ENCODE peak calls at places on chromosome 20, in eight cellular contexts. D is CD8-positive, alpha-beta T cell; I is activated T-helper 9 cell treated with anti-CD3 and anti-CD28 coated beads, Interleukin-2, amount 50 U/mL, for 16 hours; A is NCI-H748 treated with DMSO at 0.1 percent for 48 hours; B is AG10803; O is GM04504; W is activated naive CD8-positive, alpha-beta T cell treated with anti-CD3 and anti-CD28 coated beads, Interleukin-2, amount 50 U/mL, for 24 hours; S is left ventricle myocardium inferior. Z is an unnamed sample.

GRCh38 chr20:10090588-10091166 is 55.9 kb downstream of the ANKEF1 start:
- DNase-seq in S (no peak), O (no peak), A (peak), D (no peak), I (no peak), W (peak), B (peak), Z (peak)

GRCh38 chr20:24698706-24699206 is 229.3 kb downstream of the SYNDIG1 start:
- DNase-seq in B (no peak), D (no peak), A (no peak), S (no peak), I (no peak), O (no peak), W (no peak), Z (no peak)

GRCh38 chr20:48754269-48754668 is 73.5 kb downstream of the PREX1 start:
- DNase-seq in D (no peak), O (no peak), S (no peak), W (no peak), I (no peak), A (no peak), B (no peak), Z (no peak)

GRCh38 chr20:49187330-49188100 is 619 bp downstream of the STAU1 start:
- DNase-seq in I (peak), W (peak), B (no peak), A (no peak), S (no peak), D (no peak), O (no peak), Z (no peak)

GRCh38 chr20:4813839-4814695 is 92.4 kb downstream of the PRND start:
- DNase-seq in O (no peak), I (peak), W (peak), S (no peak), B (no peak), A (no peak), D (peak), Z (peak)

GRCh38 chr20:18973499-18974173 is 160.1 kb downstream of the SCP2D1 start:
- DNase-seq in S (no peak), A (no peak), B (no peak), I (no peak), W (no peak), O (no peak), D (no peak), Z (no peak)

GRCh38 chr20:35886537-35886936 is 67.8 kb downstream of the SCAND1 start:
- DNase-seq in B (peak), A (no peak), I (no peak), S (peak), D (no peak), O (no peak), W (no peak), Z (peak)

GRCh38 chr20:41998539-41999341 is 380.6 kb upstream of the CHD6 start:
- DNase-seq in A (no peak), B (no peak), S (no peak), I (no peak), O (no peak), D (no peak), W (no peak), Z (no peak)